ENCODE peak calls at places on chromosomes 4 and X, in eight cellular contexts. D is HCT116, F is A549, M is lower leg skin, R is transverse colon, J is adrenal gland, P is tibial nerve, L is ovary. N is an unnamed sample.
A peak's percentile ranks its signal among the peaks of the same experiment; 100 is the strongest.

GRCh38 chr4:131459430-131460101 is 1689.5 kb upstream of the PCDH10 start:
- DNase-seq in P (no peak), M (no peak), J (no peak), L (no peak), D (no peak), R (no peak), F (no peak), N (no peak)

GRCh38 chr4:158371158-158371557 is 150.5 kb upstream of the RXFP1 start:
- DNase-seq in F (peak; percentile 1), R (no peak), J (no peak), L (no peak), M (no peak), P (no peak), D (no peak), N (no peak)

GRCh38 chrX:48782795-48783194 is 3.6 kb upstream of the GATA1 start:
- DNase-seq in R (no peak), F (no peak), D (no peak), J (no peak), L (no peak), M (no peak), P (no peak), N (no peak)

GRCh38 chrX:48493890-48494364 is 14.9 kb upstream of the PORCN start:
- DNase-seq in L (no peak), M (no peak), P (no peak), J (peak; percentile 64), F (no peak), D (peak; percentile 38), R (no peak), N (peak; percentile 50)

GRCh38 chrX:23493941-23494374 is 159.3 kb downstream of the PTCHD1 start:
- DNase-seq in R (no peak), F (peak; percentile 11), D (peak; percentile 7), P (no peak), M (no peak), L (no peak), J (no peak), N (peak; percentile 63)

GRCh38 chr4:56668267-56668666 is 12.8 kb downstream of the HOPX start:
- DNase-seq in L (no peak), M (no peak), R (peak; percentile 15), F (peak; percentile 6), J (no peak), P (no peak), D (peak; percentile 8), N (no peak)

GRCh38 chr4:109574931-109575804 is 15.1 kb downstream of the MCUB start:
- DNase-seq in M (no peak), R (no peak), F (no peak), L (no peak), P (no peak), D (no peak), J (no peak), N (no peak)

GRCh38 chr4:140726776-140727500 is 29.2 kb downstream of the TBC1D9 start:
- DNase-seq in P (no peak), F (peak; percentile 47), J (no peak), L (no peak), D (no peak), M (no peak), R (no peak), N (no peak)

GRCh38 chr4:102104278-102104677 is 241.0 kb downstream of the SLC39A8 start:
- DNase-seq in R (no peak), P (no peak), M (no peak), F (no peak), J (no peak), L (no peak), D (no peak), N (no peak)

GRCh38 chr4:26507286-26507685 is 17.0 kb upstream of the CCKAR start:
- DNase-seq in M (no peak), J (no peak), L (no peak), P (no peak), R (no peak), D (no peak), F (no peak), N (no peak)

GRCh38 chr4:123398151-123398802 is 1.7 kb downstream of the SPRY1 start:
- DNase-seq in F (peak; percentile 59), M (no peak), L (peak; percentile 74), J (peak; percentile 66), P (peak; percentile 33), R (peak; percentile 83), D (peak; percentile 22), N (peak; percentile 84)

GRCh38 chrX:44223150-44223549 is 120.3 kb downstream of the EFHC2 start:
- DNase-seq in L (peak; percentile 53), D (peak; percentile 16), F (no peak), P (no peak), R (peak; percentile 58), J (peak; percentile 53), M (peak; percentile 28), N (peak; percentile 85)

GRCh38 chr4:8594097-8595038 is 1.8 kb downstream of the CPZ start:
- DNase-seq in D (peak; percentile 64), R (peak; percentile 47), L (peak; percentile 85), M (peak; percentile 27), F (peak; percentile 70), P (peak; percentile 79), J (peak; percentile 70), N (peak; percentile 46)

GRCh38 chrX:100410083-100410590 is at the start of gene PCDH19:
- DNase-seq in D (no peak), P (peak; percentile 27), F (peak; percentile 44), L (peak; percentile 68), J (peak; percentile 45), R (peak; percentile 42), M (no peak), N (peak; percentile 59)

GRCh38 chr4:87949961-87950360 is 25.6 kb upstream of the SPP1 start:
- DNase-seq in D (no peak), R (no peak), M (no peak), F (peak; percentile 21), J (peak; percentile 68), L (no peak), P (no peak), N (no peak)

DNA sequence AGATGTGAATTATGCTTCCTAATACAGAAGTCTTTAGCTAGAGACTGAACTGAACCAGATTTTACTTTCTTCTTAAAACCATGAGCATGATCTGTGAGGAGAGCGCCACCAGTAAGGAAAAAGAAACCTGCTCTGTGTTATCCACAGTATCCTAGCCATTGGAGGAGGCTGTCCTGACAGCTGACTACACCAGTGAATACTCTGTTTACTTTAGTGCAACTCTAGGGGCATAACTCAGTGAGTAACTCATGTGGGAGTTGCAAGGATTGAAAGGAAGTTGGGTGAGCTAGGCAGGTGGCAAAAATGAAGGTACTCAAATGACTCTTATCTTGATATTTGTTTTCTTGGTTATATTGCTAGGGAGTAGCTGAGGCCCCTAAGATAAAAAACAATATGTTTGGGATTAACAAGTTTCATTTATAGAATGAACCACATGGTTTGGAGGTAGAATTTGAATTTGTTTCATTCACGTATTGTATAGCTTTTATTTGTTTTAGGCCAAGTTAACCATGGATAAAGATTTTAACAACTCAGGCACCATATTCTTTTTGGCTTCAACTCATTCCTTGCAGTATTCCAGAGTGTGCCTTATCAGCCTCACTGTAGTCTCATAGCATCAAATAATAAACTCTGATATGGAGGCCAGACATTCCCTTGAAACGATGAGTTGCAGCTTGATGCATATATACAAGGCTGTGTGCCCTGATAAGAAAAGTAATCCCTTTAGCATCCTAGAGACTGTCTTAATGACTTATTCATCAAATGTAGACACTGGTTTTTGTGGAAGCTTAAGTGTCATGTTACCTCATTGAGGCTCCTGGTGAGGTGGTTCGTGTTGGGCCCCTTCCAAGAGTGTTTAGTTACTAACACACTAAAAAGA is 2.5 kb downstream of the BMP3 start:
- DNase-seq in J (no peak), D (no peak), R (no peak), P (no peak), F (no peak), M (no peak), L (no peak), N (no peak)
- H3K4me3 ChIP-seq in J (no peak overlapping the region), D (no peak overlapping the region), R (no peak overlapping the region), P (no peak overlapping the region), F (no peak overlapping the region), M (no peak overlapping the region), L (no peak overlapping the region), N (no peak overlapping the region)

GRCh38 chr4:73743825-73744602 is 3.6 kb downstream of the CXCL8 start:
- DNase-seq in D (no peak), P (no peak), J (no peak), L (no peak), M (no peak), R (no peak), F (no peak), N (no peak)
- TF ChIP-seq POLR2A in D (no peak), P (no peak), J (no peak), L (no peak), M (no peak), R (no peak), F (no peak), N (no peak)

GRCh38 chr4:152536545-152537182 is 772 bp upstream of the FBXW7 start:
- DNase-seq in R (peak; percentile 69), M (no peak), F (peak; percentile 44), J (no peak), L (no peak), P (peak; percentile 33), D (peak; percentile 7), N (no peak)
- H3K4me3 ChIP-seq in R (peak overlapping the region; percentile 99), M (peak overlapping the region; percentile 99), F (peak overlapping the region; percentile 93), J (peak overlapping the region; percentile 100), L (peak overlapping the region; percentile 94), P (peak overlapping the region; percentile 98), D (peak overlapping the region; percentile 92), N (peak overlapping the region; percentile 75)

GRCh38 chr4:185343726-185344581 is 51.8 kb downstream of the LRP2BP start:
- DNase-seq in D (no peak), M (no peak), J (peak; percentile 37), L (no peak), R (peak; percentile 25), F (no peak), P (peak; percentile 33), N (no peak)

GRCh38 chr4:185341841-185342240 is 53.9 kb downstream of the LRP2BP start:
- DNase-seq in M (no peak), D (no peak), R (no peak), F (no peak), J (no peak), L (no peak), P (no peak), N (no peak)

GRCh38 chr4:185341377-185341776 is 54.3 kb downstream of the LRP2BP start:
- DNase-seq in P (no peak), F (no peak), J (no peak), R (no peak), L (no peak), D (no peak), M (no peak), N (no peak)

GRCh38 chr4:185346975-185347601 is 48.6 kb downstream of the LRP2BP start:
- DNase-seq in L (no peak), R (no peak), D (no peak), F (no peak), M (no peak), J (no peak), P (no peak), N (no peak)

DNA sequence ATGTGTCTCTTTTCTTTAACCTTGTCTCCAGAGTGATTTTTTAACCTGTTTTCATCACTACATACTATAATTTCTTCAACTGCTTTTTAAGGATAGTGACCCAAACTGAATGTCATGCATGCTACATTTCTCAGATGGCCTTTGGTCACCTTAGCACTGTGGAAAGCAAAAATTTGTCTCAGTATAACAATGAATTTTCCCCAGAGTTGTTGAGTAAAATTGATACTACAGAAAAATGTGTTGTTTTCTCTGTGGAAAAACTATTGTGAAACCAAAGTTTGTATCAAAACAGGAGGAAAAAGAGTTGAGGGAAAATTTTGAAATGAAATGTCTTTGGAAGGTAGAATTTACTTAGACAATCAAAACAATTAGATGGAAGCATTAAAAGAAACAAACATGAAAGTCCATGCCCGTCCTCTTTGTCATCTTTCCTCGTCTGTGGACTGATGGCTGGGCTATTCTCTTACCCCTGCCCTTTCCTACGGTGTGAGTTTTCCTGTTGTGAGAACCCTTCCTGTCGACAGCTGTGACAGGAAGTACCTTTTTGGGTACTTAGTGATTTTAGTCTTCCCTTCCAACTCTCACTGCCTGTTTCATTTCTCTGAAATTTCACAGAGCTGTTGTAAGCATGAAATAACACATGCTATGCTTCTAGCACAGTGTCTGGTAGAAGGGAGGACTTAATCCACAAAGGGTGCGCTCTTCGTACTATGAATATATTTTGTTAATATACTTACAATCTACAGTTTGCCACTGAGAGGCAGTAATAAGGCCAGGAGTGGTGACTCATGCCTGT is 50.8 kb downstream of the LRP2BP start:
- DNase-seq in F (no peak), P (no peak), J (no peak), D (no peak), M (no peak), L (no peak), R (no peak), N (no peak)
- TF ChIP-seq POLR2A in F (no peak), P (no peak), J (no peak), D (no peak), M (no peak), L (no peak), R (no peak), N (no peak)

N was measured in body of pancreas.